ENCODE peak calls at places on chromosomes 4 and X, in seven cellular contexts. P is cardiac muscle cell, T is coronary artery, N is esophagus squamous epithelium, X is AG04449, Z is colonic mucosa, Q is upper lobe of left lung. M is an unnamed sample.

GRCh38 chr4:11342401-11342800 is 86.3 kb downstream of the HS3ST1 start:
- DNase-seq in Z (no peak), P (peak), X (no peak), T (no peak), Q (no peak), N (no peak), M (no peak)

GRCh38 chrX:18938710-18939109 is 45.2 kb downstream of the PHKA2 start:
- DNase-seq in T (no peak), Q (no peak), P (no peak), N (no peak), Z (no peak), X (no peak), M (no peak)

GRCh38 chr4:4627111-4627510 is 85.3 kb upstream of the STX18 start:
- DNase-seq in N (no peak), X (no peak), P (peak), Z (no peak), T (no peak), Q (no peak), M (no peak)

GRCh38 chr4:7832331-7832730 is 107.3 kb downstream of the AFAP1 start:
- DNase-seq in Z (no peak), X (no peak), Q (no peak), N (no peak), P (no peak), T (no peak), M (no peak)

GRCh38 chr4:130187587-130187986 is 1091.6 kb downstream of the C4orf33 start:
- DNase-seq in N (no peak), X (no peak), Q (no peak), P (no peak), T (no peak), Z (no peak), M (no peak)

GRCh38 chrX:8191022-8191421 is 20.0 kb upstream of the VCX2 start:
- DNase-seq in X (no peak), N (no peak), T (no peak), Z (peak), Q (no peak), P (no peak), M (no peak)

GRCh38 chr4:40388248-40388647 is 53.1 kb downstream of the CHRNA9 start:
- DNase-seq in Q (no peak), Z (no peak), T (no peak), X (no peak), P (no peak), N (no peak), M (no peak)

GRCh38 chrX:107154787-107155620 is 36.4 kb upstream of the RBM41 start:
- DNase-seq in Q (no peak), P (no peak), Z (no peak), T (no peak), X (no peak), N (no peak), M (no peak)

GRCh38 chr4:120919358-120919757 is 3.2 kb downstream of the PRDM5 start:
- DNase-seq in P (no peak), X (no peak), Q (no peak), N (no peak), Z (no peak), T (no peak), M (no peak)
- TF ChIP-seq CTCF in P (peak), X (no peak), Q (no peak), N (no peak), Z (peak), T (no peak), M (no peak)

GRCh38 chr4:154743683-154744340 is at the start of gene LRAT:
- DNase-seq in Q (peak), X (no peak), P (peak), N (no peak), T (no peak), Z (peak), M (peak)
- TF ChIP-seq CTCF in Q (peak), X (no peak), P (no peak), N (peak), T (no peak), Z (peak), M (no peak)

DNA sequence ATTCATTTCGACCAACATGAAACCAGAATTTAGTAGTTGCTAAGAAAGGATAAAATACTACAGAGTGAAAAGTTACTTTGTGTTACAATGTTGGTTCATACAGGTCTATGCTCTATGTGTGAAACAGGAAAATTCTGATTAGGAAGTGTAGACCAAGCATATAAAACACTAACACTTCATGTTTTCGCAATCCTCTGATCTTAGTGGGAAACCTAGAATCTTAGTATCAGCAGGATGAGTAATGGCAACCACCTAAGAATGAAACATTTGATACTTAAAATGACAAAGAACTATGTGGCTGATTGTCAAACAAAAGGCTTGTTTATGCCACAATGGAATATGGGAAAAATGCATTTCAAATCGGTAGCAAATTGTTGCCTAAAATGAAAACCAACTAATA is 116.1 kb downstream of the AMMECR1 start:
- DNase-seq in T (no peak), Z (no peak), Q (no peak), X (no peak), N (no peak), P (no peak), M (no peak)
- TF ChIP-seq CTCF in T (no peak), Z (no peak), Q (no peak), X (no peak), N (no peak), P (no peak), M (no peak)

DNA sequence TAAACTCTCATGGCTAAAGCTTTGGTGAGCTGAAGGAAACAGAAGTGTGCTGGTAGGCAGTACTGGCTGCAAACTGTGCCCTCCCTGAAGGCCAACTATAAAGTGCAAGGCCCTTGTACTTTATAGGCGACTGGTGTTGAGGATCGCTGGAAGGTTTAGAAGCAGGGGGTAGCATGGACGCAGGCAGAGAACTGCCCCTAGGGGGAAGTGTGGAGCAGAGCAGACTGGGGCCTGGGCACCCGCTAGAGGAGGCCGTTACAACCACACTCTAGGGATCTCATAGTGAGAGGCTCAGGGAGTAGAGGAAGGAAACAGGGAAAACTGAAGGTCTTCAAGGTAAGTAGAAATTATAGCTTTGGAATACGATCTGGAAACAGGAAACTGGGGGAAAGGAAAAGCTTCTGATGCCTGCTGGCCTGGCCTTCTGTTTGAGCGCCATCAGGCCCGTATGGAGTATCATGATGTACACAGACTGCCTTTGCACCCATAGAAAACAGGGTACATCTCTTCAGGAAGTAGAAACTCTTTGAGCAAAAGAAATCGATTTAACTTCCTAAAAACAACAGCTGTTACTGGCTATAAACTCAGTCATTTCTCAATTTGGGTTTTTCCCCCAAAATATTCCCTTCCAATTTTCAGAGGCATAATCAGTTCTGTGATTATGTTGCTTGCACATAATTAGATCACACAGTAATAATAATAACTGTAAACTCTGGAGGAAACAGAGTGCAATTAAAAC is 23.9 kb upstream of the TMSB4X start:
- DNase-seq in Z (peak), T (no peak), X (no peak), P (peak), N (no peak), Q (no peak), M (no peak)
- TF ChIP-seq CTCF in Z (peak), T (no peak), X (peak), P (peak), N (no peak), Q (peak), M (peak)

GRCh38 chrX:45352588-45352987 is 151.9 kb upstream of the DIPK2B start:
- DNase-seq in T (no peak), X (no peak), Q (no peak), P (no peak), Z (no peak), N (no peak), M (no peak)
- TF ChIP-seq CTCF in T (no peak), X (no peak), Q (no peak), P (no peak), Z (no peak), N (no peak), M (no peak)

GRCh38 chrX:46376246-46376885 is 168.9 kb downstream of the ZNF674 start:
- DNase-seq in N (no peak), P (peak), X (no peak), Q (no peak), T (no peak), Z (peak), M (peak)
- TF ChIP-seq CTCF in N (peak), P (peak), X (peak), Q (peak), T (no peak), Z (peak), M (peak)

GRCh38 chrX:68665502-68665901 is 18.0 kb downstream of the STARD8 start:
- DNase-seq in P (no peak), Q (no peak), X (no peak), N (no peak), T (no peak), Z (no peak), M (no peak)
- TF ChIP-seq CTCF in P (peak), Q (no peak), X (peak), N (no peak), T (no peak), Z (no peak), M (no peak)

GRCh38 chr4:119039779-119040178 is 95.9 kb upstream of the MYOZ2 start:
- DNase-seq in P (no peak), X (no peak), N (no peak), Q (peak), T (no peak), Z (no peak), M (no peak)
- TF ChIP-seq CTCF in P (no peak), X (peak), N (no peak), Q (no peak), T (no peak), Z (no peak), M (no peak)

GRCh38 chr4:23942491-23942890 is 52.6 kb upstream of the PPARGC1A start:
- DNase-seq in N (no peak), Z (no peak), P (no peak), X (no peak), Q (no peak), T (no peak), M (no peak)
- TF ChIP-seq CTCF in N (no peak), Z (no peak), P (no peak), X (no peak), Q (no peak), T (no peak), M (no peak)

DNA sequence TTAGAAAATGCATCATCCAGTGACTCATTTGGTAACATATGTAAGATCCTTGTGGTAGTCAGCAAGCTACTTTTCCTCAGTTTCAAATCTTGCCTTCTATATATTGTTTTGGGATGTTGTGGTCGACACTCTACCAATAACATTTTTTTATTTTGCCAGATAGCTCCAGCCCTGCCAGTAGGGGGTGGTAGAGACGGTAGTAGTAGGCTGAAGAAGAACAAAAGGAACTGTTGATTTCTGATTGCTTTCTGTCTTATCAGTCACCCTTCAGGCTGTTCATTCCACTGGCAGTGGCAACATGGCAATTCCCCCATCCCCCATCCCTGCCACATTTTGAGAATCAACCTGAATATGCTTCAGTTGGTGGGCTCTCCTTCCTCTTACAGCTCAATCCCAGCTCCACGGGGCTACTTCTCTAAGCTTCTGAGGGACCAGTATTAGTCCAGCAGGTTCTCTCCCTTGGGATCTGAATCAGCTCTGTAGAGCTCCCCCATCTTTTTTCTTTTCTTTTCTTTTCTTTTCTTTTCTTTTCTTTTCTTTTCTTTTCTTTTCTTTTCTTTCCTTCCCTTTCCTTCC is 171.5 kb upstream of the VEGFC start:
- DNase-seq in X (no peak), T (no peak), Q (no peak), P (no peak), Z (no peak), N (no peak), M (no peak)
- TF ChIP-seq CTCF in X (no peak), T (no peak), Q (peak), P (no peak), Z (no peak), N (no peak), M (peak)

M was measured in GM13977.